ENCODE peak calls at places on chromosomes 13 and 19, in ten cellular contexts. X, G, A, S, J, F, D, O, U and P are unnamed samples.

GRCh38 chr13:37360556-37360955 is 238.0 kb downstream of the POSTN start:
- DNase-seq in X (no peak), S (peak), D (no peak), F (no peak), G (no peak), O (peak), J (no peak), A (no peak), U (no peak), P (no peak)

GRCh38 chr19:49216076-49216475 is 58.5 kb downstream of the TRPM4 start:
- DNase-seq in A (no peak), G (no peak), X (no peak), O (peak), U (no peak), J (no peak), S (no peak), F (no peak), D (no peak), P (no peak)

GRCh38 chr19:32719611-32720059 is at the start of gene TDRD12:
- DNase-seq in A (no peak), F (no peak), U (no peak), O (no peak), D (no peak), J (no peak), S (no peak), X (no peak), G (no peak), P (peak)

GRCh38 chr19:14012378-14012915 is 6.3 kb upstream of the RFX1 start:
- DNase-seq in D (no peak), G (no peak), J (no peak), O (no peak), X (no peak), S (no peak), F (no peak), A (no peak), U (no peak), P (no peak)

GRCh38 chr13:27825153-27825552 is 32.9 kb downstream of the GSX1 start:
- DNase-seq in S (no peak), G (no peak), U (no peak), X (no peak), O (no peak), A (no peak), D (no peak), F (no peak), J (no peak), P (no peak)

GRCh38 chr13:113655358-113656014 is 2.5 kb downstream of the ATP4B start:
- DNase-seq in U (no peak), X (no peak), G (no peak), A (no peak), S (no peak), O (no peak), J (no peak), D (no peak), F (no peak), P (no peak)

GRCh38 chr19:38245826-38246498 is 10.2 kb downstream of the PPP1R14A start:
- DNase-seq in J (no peak), O (peak), A (no peak), G (no peak), X (no peak), D (no peak), U (no peak), F (no peak), S (peak), P (no peak)

GRCh38 chr13:30071890-30072817 is 221.7 kb upstream of the UBL3 start:
- DNase-seq in G (no peak), X (no peak), A (no peak), J (peak), O (no peak), D (no peak), F (no peak), S (no peak), U (no peak), P (no peak)

GRCh38 chr19:610801-611505 is 21.3 kb downstream of the HCN2 start:
- DNase-seq in X (no peak), U (no peak), O (peak), D (no peak), J (no peak), F (peak), A (peak), G (no peak), S (peak), P (peak)

GRCh38 chr19:38264486-38265212 is at the start of gene SPINT2:
- DNase-seq in D (peak), O (no peak), F (peak), X (no peak), A (peak), U (no peak), G (peak), S (no peak), J (no peak), P (no peak)

GRCh38 chr13:51907040-51907732 is 45.4 kb downstream of the CCDC70 start:
- DNase-seq in X (no peak), A (no peak), F (no peak), D (no peak), J (no peak), S (no peak), U (no peak), G (no peak), O (no peak), P (no peak)

GRCh38 chr13:110399801-110400200 is 92.7 kb downstream of the COL4A2 start:
- DNase-seq in D (no peak), A (no peak), F (no peak), U (no peak), X (no peak), S (peak), J (no peak), O (peak), G (no peak), P (no peak)

GRCh38 chr13:80297094-80297493 is 43.8 kb downstream of the SPRY2 start:
- DNase-seq in J (no peak), O (no peak), S (no peak), G (no peak), D (no peak), X (no peak), F (no peak), U (no peak), A (no peak), P (no peak)

GRCh38 chr13:111143875-111144540 is 28.9 kb downstream of the ARHGEF7 start:
- DNase-seq in S (no peak), O (peak), D (no peak), G (no peak), U (no peak), J (no peak), A (no peak), F (no peak), X (no peak), P (no peak)

GRCh38 chr19:34336781-34337271 is 28.2 kb upstream of the GPI start:
- DNase-seq in F (peak), D (peak), J (peak), G (no peak), S (peak), O (peak), X (peak), A (no peak), U (peak), P (no peak)

GRCh38 chr13:61500176-61500575 is 84.5 kb upstream of the PCDH20 start:
- DNase-seq in U (no peak), A (no peak), F (no peak), S (no peak), G (no peak), J (no peak), X (no peak), O (no peak), D (no peak), P (no peak)

GRCh38 chr13:112474869-112475268 is 98.7 kb downstream of the SPACA7 start:
- DNase-seq in S (no peak), D (no peak), U (no peak), F (no peak), X (no peak), J (no peak), G (no peak), A (no peak), O (no peak), P (no peak)

GRCh38 chr13:68749801-68750200 is 1357.8 kb upstream of the ATXN8OS start:
- DNase-seq in O (no peak), S (no peak), D (no peak), J (no peak), F (no peak), X (peak), A (no peak), U (no peak), G (no peak), P (no peak)